ENCODE peak calls at places on chromosome 15, in five cellular contexts. Y is K562, D is colonic mucosa, O is left ventricle myocardium inferior, L is AG04450. T is an unnamed sample. For H3K9me3, the result is how much of the 10 kb centered on the place peaks cover.

GRCh38 chr15:70474682-70475438 is 288.5 kb downstream of the UACA start:
- DNase-seq in Y (no peak), D (no peak), O (peak), L (peak), T (no peak)

GRCh38 chr15:78051622-78052405 is 25.7 kb downstream of the TBC1D2B start:
- DNase-seq in Y (no peak), D (peak), O (no peak), L (no peak), T (no peak)

GRCh38 chr15:45522931-45523331 is 376 bp upstream of the SLC30A4 start:
- DNase-seq in Y (no peak), D (no peak), O (no peak), L (no peak), T (peak)

GRCh38 chr15:75677601-75678323 is 30.1 kb downstream of the SNX33 start:
- DNase-seq in Y (no peak), D (no peak), O (no peak), L (no peak), T (no peak)

GRCh38 chr15:90221251-90221900 is 12.4 kb downstream of the CIB1 start:
- DNase-seq in Y (peak), D (peak), O (peak), L (peak), T (no peak)

GRCh38 chr15:49060710-49061483 is 14.7 kb upstream of the SECISBP2L start:
- DNase-seq in Y (no peak), D (no peak), O (no peak), L (peak), T (no peak)

GRCh38 chr15:68578960-68579935 is at the start of gene CORO2B:
- DNase-seq in Y (peak), D (no peak), O (peak), L (no peak), T (no peak)

GRCh38 chr15:74319596-74320357 is 47.7 kb downstream of the CYP11A1 start:
- DNase-seq in Y (no peak), D (no peak), O (peak), L (no peak), T (no peak)

GRCh38 chr15:50906954-50907865 is 1.3 kb upstream of the AP4E1 start:
- DNase-seq in Y (peak), D (peak), O (no peak), L (no peak), T (peak)

GRCh38 chr15:83928392-83928734 is 274.4 kb downstream of the ADAMTSL3 start:
- DNase-seq in Y (no peak), D (no peak), O (no peak), L (no peak), T (no peak)

GRCh38 chr15:52261498-52262242 is 33.9 kb downstream of the MYO5C start:
- DNase-seq in Y (no peak), D (peak), O (peak), L (peak), T (no peak)

GRCh38 chr15:68256675-68257450 is 20.7 kb upstream of the FEM1B start:
- DNase-seq in Y (no peak), D (peak), O (peak), L (no peak), T (peak)

GRCh38 chr15:62874064-62874463 is 168.5 kb upstream of the TPM1 start:
- DNase-seq in Y (no peak), D (peak), O (no peak), L (no peak), T (no peak)

GRCh38 chr15:79549196-79549595 is 117.1 kb downstream of the MINAR1 start:
- DNase-seq in Y (no peak), D (no peak), O (no peak), L (no peak), T (no peak)

GRCh38 chr15:74311734-74312444 is 55.6 kb downstream of the CYP11A1 start:
- DNase-seq in Y (peak), D (no peak), O (no peak), L (no peak), T (no peak)

GRCh38 chr15:29670945-29671307 is 151.3 kb downstream of the TJP1 start:
- DNase-seq in Y (no peak), D (peak), O (no peak), L (no peak), T (no peak)

GRCh38 chr15:77180757-77181156 is 109.8 kb upstream of the TSPAN3 start:
- DNase-seq in Y (no peak), D (no peak), O (no peak), L (no peak), T (no peak)

GRCh38 chr15:74202461-74203401 is at the start of gene STRA6:
- DNase-seq in Y (peak), D (no peak), O (no peak), L (no peak), T (no peak)

GRCh38 chr15:34790121-34790520 is 5.2 kb downstream of the ACTC1 start:
- DNase-seq in Y (no peak), D (no peak), O (no peak), L (no peak), T (no peak)

GRCh38 chr15:74193305-74193718 is 9.3 kb downstream of the STRA6 start:
- DNase-seq in Y (no peak), D (no peak), O (no peak), L (no peak), T (no peak)

GRCh38 chr15:70628542-70628941 is 134.8 kb downstream of the UACA start:
- DNase-seq in Y (peak), D (no peak), O (no peak), L (no peak), T (no peak)

GRCh38 chr15:60126661-60127060 is 122.5 kb downstream of the FOXB1 start:
- DNase-seq in Y (no peak), D (no peak), O (no peak), L (no peak), T (no peak)

GRCh38 chr15:34799149-34799824 is 3.9 kb upstream of the ACTC1 start:
- DNase-seq in Y (peak), D (no peak), O (peak), L (no peak), T (no peak)

GRCh38 chr15:64455951-64456350 is 4.4 kb upstream of the ZNF609 start:
- DNase-seq in Y (no peak), D (peak), O (no peak), L (no peak), T (no peak)

GRCh38 chr15:71821547-71822129 is 11.3 kb downstream of the NR2E3 start:
- DNase-seq in Y (no peak), D (no peak), O (no peak), L (no peak), T (no peak)

GRCh38 chr15:71823801-71824200 is 13.4 kb downstream of the NR2E3 start:
- DNase-seq in Y (no peak), D (no peak), O (no peak), L (no peak), T (no peak)

GRCh38 chr15:71822890-71823289 is 12.5 kb downstream of the NR2E3 start:
- DNase-seq in Y (no peak), D (no peak), O (no peak), L (no peak), T (no peak)

GRCh38 chr15:71817351-71817750 is 7.0 kb downstream of the NR2E3 start:
- DNase-seq in Y (no peak), D (no peak), O (no peak), L (no peak), T (no peak)

DNA sequence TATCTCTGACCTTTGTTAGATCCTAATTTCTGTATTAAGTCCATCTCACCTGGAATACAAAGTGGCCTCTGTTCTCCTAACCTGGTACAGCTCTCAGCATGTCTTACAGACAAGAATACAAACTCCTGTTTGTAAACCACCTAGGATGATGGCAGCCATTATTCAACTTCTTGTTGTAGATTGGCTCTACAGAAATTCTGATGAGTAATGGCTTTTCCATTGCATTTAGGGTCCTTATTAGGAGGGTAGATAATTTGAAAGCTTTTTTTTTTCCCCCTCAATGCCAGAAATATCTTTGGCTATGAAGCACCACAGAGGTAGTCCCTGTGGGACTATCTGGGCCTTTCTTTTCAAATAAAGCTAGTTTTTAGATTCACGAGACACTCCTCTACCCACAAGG is 9.8 kb downstream of the NR2E3 start:
- DNase-seq in Y (no peak), D (no peak), O (no peak), L (no peak), T (no peak)
- H3K9me3 ChIP-seq in Y (under half), D (under half), O (under half), L (under half), T (under half)

GRCh38 chr15:100033140-100033857 is 300.1 kb upstream of the LYSMD4 start:
- DNase-seq in Y (no peak), D (no peak), O (no peak), L (no peak), T (no peak)

GRCh38 chr15:100032358-100033080 is 299.3 kb upstream of the LYSMD4 start:
- DNase-seq in Y (no peak), D (no peak), O (no peak), L (no peak), T (no peak)

GRCh38 chr15:100029868-100030479 is 296.7 kb upstream of the LYSMD4 start:
- DNase-seq in Y (no peak), D (no peak), O (no peak), L (no peak), T (no peak)

GRCh38 chr15:100030586-100031249 is 297.5 kb upstream of the LYSMD4 start:
- DNase-seq in Y (no peak), D (no peak), O (no peak), L (no peak), T (no peak)

DNA sequence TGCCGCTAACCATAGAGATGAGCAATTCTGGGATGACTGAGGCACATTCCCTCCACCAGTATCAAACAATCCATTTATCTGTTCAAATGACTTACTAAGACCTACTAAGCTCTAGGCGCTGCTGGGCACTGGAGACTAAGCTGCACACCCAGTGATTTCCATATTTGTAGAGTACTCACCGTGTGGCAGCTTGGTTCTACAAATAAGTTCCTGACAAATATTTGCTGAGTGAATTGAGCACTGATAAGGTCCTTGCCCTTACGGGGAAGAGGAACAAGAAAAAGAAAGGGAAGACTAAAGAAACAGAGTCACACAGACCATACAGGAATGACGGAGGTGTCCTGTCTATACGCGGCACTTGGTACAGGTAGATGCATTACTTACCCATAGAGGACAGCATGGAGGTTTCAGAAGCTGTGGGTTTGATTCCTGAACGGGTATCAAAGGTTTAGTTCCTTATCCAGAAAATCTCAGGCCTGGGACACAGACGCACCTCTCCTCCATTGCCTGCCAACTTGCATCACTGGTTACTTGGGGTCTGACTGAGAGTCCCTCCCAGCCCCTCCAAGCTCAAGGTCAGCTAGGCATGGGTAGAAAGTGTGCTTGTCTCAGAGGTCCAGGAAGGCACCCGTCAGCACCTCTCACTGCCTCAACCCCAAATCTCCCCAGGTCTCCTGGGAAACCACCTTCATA is 298.6 kb upstream of the LYSMD4 start:
- DNase-seq in Y (no peak), D (no peak), O (no peak), L (no peak), T (no peak)
- TF ChIP-seq CTCF in Y (no peak), D (no peak), O (no peak), L (no peak), T (no peak)

GRCh38 chr15:100899601-100900000 is 19.6 kb upstream of the LRRK1 start:
- DNase-seq in Y (no peak), D (no peak), O (no peak), L (no peak), T (no peak)
- H3K9me3 ChIP-seq in Y (under half), D (under half), O (under half), L (under half), T (under half)

GRCh38 chr15:37599175-37599574 is 335.3 kb upstream of the TMCO5A start:
- DNase-seq in Y (no peak), D (no peak), O (no peak), L (no peak), T (no peak)
- TF ChIP-seq CTCF in Y (no peak), D (no peak), O (no peak), L (no peak), T (no peak)

GRCh38 chr15:95698971-95699370 is 631.5 kb upstream of the NR2F2 start:
- DNase-seq in Y (no peak), D (no peak), O (no peak), L (no peak), T (no peak)
- H3K9me3 ChIP-seq in Y (under half), D (under half), O (half or more), L (under half), T (under half)

GRCh38 chr15:85009435-85009834 is 27.8 kb downstream of the PDE8A start:
- DNase-seq in Y (no peak), D (no peak), O (no peak), L (no peak), T (no peak)

GRCh38 chr15:85011210-85011571 is 29.5 kb downstream of the PDE8A start:
- DNase-seq in Y (no peak), D (no peak), O (no peak), L (no peak), T (no peak)

GRCh38 chr15:85010114-85010471 is 28.4 kb downstream of the PDE8A start:
- DNase-seq in Y (no peak), D (no peak), O (no peak), L (no peak), T (no peak)

GRCh38 chr15:85008474-85009260 is 27.0 kb downstream of the PDE8A start:
- DNase-seq in Y (peak), D (no peak), O (no peak), L (no peak), T (no peak)

DNA sequence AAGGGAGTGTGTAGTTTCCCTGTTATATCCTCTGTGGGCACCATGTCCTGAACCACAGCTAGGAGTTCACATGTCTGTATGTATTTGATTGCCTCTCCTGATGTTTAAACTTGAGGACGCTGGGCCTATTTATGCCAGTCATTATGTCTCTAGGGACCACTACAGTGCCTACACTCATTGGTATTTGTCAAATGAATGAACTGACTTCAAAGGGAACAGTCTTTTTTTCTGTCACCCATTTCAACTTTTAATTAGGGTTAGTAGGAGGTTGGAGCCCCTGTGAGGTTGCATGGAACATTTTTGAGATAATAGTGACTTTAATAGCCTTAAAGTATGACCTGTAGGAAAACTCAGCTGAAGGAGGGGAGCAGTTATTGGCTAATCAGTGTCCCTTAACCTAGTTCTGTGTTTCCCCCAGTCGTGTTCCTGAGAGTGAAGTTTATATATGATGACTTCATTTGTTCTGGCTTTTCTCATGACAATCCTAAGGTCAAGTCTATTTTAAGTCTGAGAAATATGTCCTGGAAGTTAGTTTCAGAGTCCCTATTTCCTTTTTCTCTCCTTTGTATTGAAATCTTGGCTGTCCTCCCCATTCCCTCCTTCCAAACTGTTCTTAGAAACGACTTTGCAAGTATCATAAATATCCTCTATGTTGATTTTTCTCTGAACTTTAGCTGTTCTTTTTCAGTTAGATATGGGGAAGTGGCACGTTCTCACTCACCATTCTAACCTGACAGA is 29.0 kb downstream of the PDE8A start:
- DNase-seq in Y (peak), D (no peak), O (no peak), L (no peak), T (no peak)
- TF ChIP-seq CTCF in Y (peak), D (peak), O (no peak), L (no peak), T (no peak)

DNA sequence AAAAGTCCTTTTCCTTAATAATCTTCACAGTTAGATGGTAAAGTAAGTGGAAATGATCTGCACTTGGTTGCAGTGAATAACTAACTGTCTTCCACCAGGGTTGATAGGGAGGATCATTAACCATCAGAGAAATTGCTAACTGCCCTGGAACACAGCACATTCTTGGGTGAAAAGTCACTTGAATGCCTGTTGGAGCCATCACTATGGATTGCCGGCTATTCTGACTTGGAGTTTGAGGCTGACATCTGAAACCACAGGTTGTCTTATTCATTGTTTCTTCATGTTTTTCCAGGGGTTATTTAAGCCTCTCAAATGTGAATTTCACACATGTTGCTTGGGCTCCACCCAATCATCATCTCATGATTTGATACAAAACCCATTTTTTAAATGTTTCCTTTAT is 901.4 kb downstream of the MCTP2 start:
- DNase-seq in Y (no peak), D (no peak), O (no peak), L (peak), T (no peak)
- H3K9me3 ChIP-seq in Y (under half), D (under half), O (under half), L (under half), T (under half)

GRCh38 chr15:43218908-43219706 is 1.7 kb downstream of the EPB42 start:
- DNase-seq in Y (peak), D (no peak), O (no peak), L (no peak), T (no peak)
- TF ChIP-seq CTCF in Y (peak), D (no peak), O (no peak), L (peak), T (no peak)

T was measured in CD4-positive, alpha-beta T cell.